ENCODE peak calls at places on chromosomes 2 and 18, in four cellular contexts. D, K, Z and Q are unnamed samples.

GRCh38 chr2:26970928-26971627 is 641 bp downstream of the MAPRE3 start:
- DNase-seq in D (no peak), K (no peak), Z (no peak), Q (no peak)

GRCh38 chr2:191195021-191195420 is 44.2 kb upstream of the STAT4 start:
- DNase-seq in D (no peak), K (no peak), Z (no peak), Q (no peak)

GRCh38 chr18:10454800-10455550 is 540 bp downstream of the APCDD1 start:
- DNase-seq in D (no peak), K (no peak), Z (no peak), Q (no peak)

GRCh38 chr2:195570329-195570728 is 86.7 kb upstream of the SLC39A10 start:
- DNase-seq in D (no peak), K (no peak), Z (no peak), Q (no peak)

GRCh38 chr2:43174368-43175186 is 51.8 kb downstream of the ZFP36L2 start:
- DNase-seq in D (peak), K (no peak), Z (no peak), Q (no peak)

GRCh38 chr2:15965564-15966019 is 25.2 kb downstream of the MYCN start:
- DNase-seq in D (no peak), K (no peak), Z (no peak), Q (no peak)

GRCh38 chr2:32678825-32679224 is 51.0 kb downstream of the TTC27 start:
- DNase-seq in D (no peak), K (no peak), Z (peak), Q (no peak)

GRCh38 chr2:236001166-236001828 is 166.9 kb downstream of the GBX2 start:
- DNase-seq in D (no peak), K (no peak), Z (no peak), Q (no peak)

GRCh38 chr2:208556954-208557601 is 150.5 kb downstream of the PTH2R start:
- DNase-seq in D (no peak), K (peak), Z (no peak), Q (no peak)

GRCh38 chr2:70890469-70891065 is 45.1 kb upstream of the ATP6V1B1 start:
- DNase-seq in D (no peak), K (no peak), Z (no peak), Q (no peak)

GRCh38 chr2:10960606-10961489 is 49.1 kb downstream of the KCNF1 start:
- DNase-seq in D (no peak), K (no peak), Z (no peak), Q (no peak)

GRCh38 chr2:96825057-96825456 is 9.0 kb downstream of the CNNM3 start:
- DNase-seq in D (no peak), K (no peak), Z (no peak), Q (no peak)

GRCh38 chr2:238125127-238125885 is 13.2 kb upstream of the KLHL30 start:
- DNase-seq in D (no peak), K (no peak), Z (no peak), Q (no peak)

GRCh38 chr2:187324631-187325030 is 123.4 kb downstream of the CALCRL start:
- DNase-seq in D (no peak), K (no peak), Z (no peak), Q (no peak)

GRCh38 chr2:71898851-71899681 is 248.6 kb downstream of the CYP26B1 start:
- DNase-seq in D (no peak), K (no peak), Z (no peak), Q (no peak)

GRCh38 chr18:2997846-2998599 is 14.9 kb downstream of the LPIN2 start:
- DNase-seq in D (no peak), K (no peak), Z (no peak), Q (no peak)

GRCh38 chr2:36489296-36489695 is 108.7 kb downstream of the FEZ2 start:
- DNase-seq in D (no peak), K (no peak), Z (no peak), Q (no peak)

GRCh38 chr2:27025861-27026851 is 6.6 kb upstream of the TMEM214 start:
- DNase-seq in D (no peak), K (no peak), Z (no peak), Q (no peak)

GRCh38 chr18:63238711-63239110 is 80.9 kb downstream of the BCL2 start:
- DNase-seq in D (no peak), K (no peak), Z (no peak), Q (no peak)

GRCh38 chr2:63569740-63570139 is 18.5 kb downstream of the WDPCP start:
- DNase-seq in D (no peak), K (no peak), Z (no peak), Q (no peak)

GRCh38 chr2:235727891-235728380 is 234.1 kb downstream of the AGAP1 start:
- DNase-seq in D (no peak), K (no peak), Z (no peak), Q (no peak)

GRCh38 chr2:44055664-44056063 is 59.9 kb upstream of the LRPPRC start:
- DNase-seq in D (no peak), K (no peak), Z (no peak), Q (no peak)

GRCh38 chr2:21422724-21423522 is 299.2 kb downstream of the TDRD15 start:
- DNase-seq in D (no peak), K (no peak), Z (no peak), Q (no peak)

GRCh38 chr2:66437601-66438497 is 2.9 kb downstream of the MEIS1 start:
- DNase-seq in D (no peak), K (no peak), Z (no peak), Q (no peak)

GRCh38 chr2:30259827-30260679 is 28.7 kb downstream of the LBH start:
- DNase-seq in D (no peak), K (no peak), Z (no peak), Q (no peak)

GRCh38 chr2:230498506-230499107 is 82.6 kb downstream of the SP100 start:
- DNase-seq in D (no peak), K (no peak), Z (no peak), Q (no peak)

GRCh38 chr2:215711484-215712034 is 275.7 kb upstream of the FN1 start:
- DNase-seq in D (no peak), K (no peak), Z (peak), Q (no peak)

GRCh38 chr18:45864081-45864480 is 38.6 kb downstream of the SIGLEC15 start:
- DNase-seq in D (no peak), K (no peak), Z (no peak), Q (no peak)

GRCh38 chr2:225002656-225003045 is 39.6 kb downstream of the DOCK10 start:
- DNase-seq in D (peak), K (peak), Z (peak), Q (no peak)

GRCh38 chr2:106537711-106538275 is 50.6 kb downstream of the CD8B2 start:
- DNase-seq in D (no peak), K (peak), Z (no peak), Q (no peak)

GRCh38 chr2:233289590-233290424 is 17.8 kb upstream of the SAG start:
- DNase-seq in D (no peak), K (peak), Z (no peak), Q (no peak)

GRCh38 chr2:206824993-206825392 is 59.6 kb downstream of the FASTKD2 start:
- DNase-seq in D (no peak), K (no peak), Z (no peak), Q (no peak)

GRCh38 chr2:231423176-231423575 is 27.7 kb downstream of the B3GNT7 start:
- DNase-seq in D (no peak), K (no peak), Z (no peak), Q (no peak)

GRCh38 chr2:192016265-192016664 is 169.4 kb upstream of the CAVIN2 start:
- DNase-seq in D (no peak), K (no peak), Z (no peak), Q (no peak)

GRCh38 chr2:229340086-229340760 is 69.1 kb upstream of the PID1 start:
- DNase-seq in D (no peak), K (no peak), Z (peak), Q (no peak)

GRCh38 chr18:21191596-21192307 is 50.3 kb upstream of the GREB1L start:
- DNase-seq in D (no peak), K (peak), Z (peak), Q (no peak)